ENCODE peak calls at places on chromosomes 5 and 9, in seven cellular contexts. One of them, this sample, is unnamed.

GRCh38 chr9:70607926-70608325 is 193.5 kb upstream of the KLF9 start:
- DNase-seq in HT-29: peak
- DNase-seq in SW 1271: no peak
- DNase-seq in amniotic stem cell: no peak
- DNase-seq in memory B cell: peak
- DNase-seq in AG09309: no peak
- DNase-seq in GM13976: no peak
- DNase-seq in this sample: no peak

GRCh38 chr5:77947051-77947428 is 170.9 kb upstream of the TBCA start:
- DNase-seq in SW 1271: no peak
- DNase-seq in HT-29: no peak
- DNase-seq in amniotic stem cell: no peak
- DNase-seq in memory B cell: no peak
- DNase-seq in AG09309: no peak
- DNase-seq in GM13976: no peak
- DNase-seq in this sample: no peak

GRCh38 chr9:134544388-134545212 is 97.0 kb upstream of the COL5A1 start:
- DNase-seq in memory B cell: no peak
- DNase-seq in HT-29: no peak
- DNase-seq in amniotic stem cell: peak
- DNase-seq in GM13976: no peak
- DNase-seq in AG09309: no peak
- DNase-seq in SW 1271: no peak
- DNase-seq in this sample: no peak

GRCh38 chr9:124268248-124268647 is 10.5 kb downstream of the NEK6 start:
- DNase-seq in SW 1271: no peak
- DNase-seq in memory B cell: no peak
- DNase-seq in GM13976: no peak
- DNase-seq in HT-29: no peak
- DNase-seq in amniotic stem cell: no peak
- DNase-seq in AG09309: no peak
- DNase-seq in this sample: no peak

GRCh38 chr5:168813179-168813968 is 234.2 kb upstream of the PANK3 start:
- DNase-seq in memory B cell: no peak
- DNase-seq in SW 1271: no peak
- DNase-seq in amniotic stem cell: no peak
- DNase-seq in GM13976: no peak
- DNase-seq in AG09309: no peak
- DNase-seq in HT-29: no peak
- DNase-seq in this sample: no peak

GRCh38 chr5:9265391-9266287 is 280.2 kb downstream of the SEMA5A start:
- DNase-seq in GM13976: no peak
- DNase-seq in AG09309: peak
- DNase-seq in amniotic stem cell: peak
- DNase-seq in memory B cell: no peak
- DNase-seq in HT-29: no peak
- DNase-seq in SW 1271: no peak
- DNase-seq in this sample: no peak

GRCh38 chr9:108783318-108784127 is 72.3 kb downstream of the ACTL7B start:
- DNase-seq in amniotic stem cell: no peak
- DNase-seq in AG09309: no peak
- DNase-seq in memory B cell: no peak
- DNase-seq in SW 1271: no peak
- DNase-seq in HT-29: peak
- DNase-seq in GM13976: no peak
- DNase-seq in this sample: no peak

GRCh38 chr5:173767580-173768266 is 120.4 kb upstream of the CPEB4 start:
- DNase-seq in SW 1271: no peak
- DNase-seq in AG09309: no peak
- DNase-seq in memory B cell: no peak
- DNase-seq in HT-29: no peak
- DNase-seq in GM13976: no peak
- DNase-seq in amniotic stem cell: no peak
- DNase-seq in this sample: peak

GRCh38 chr9:21110708-21111576 is 30.7 kb downstream of the IFNW1 start:
- DNase-seq in amniotic stem cell: peak
- DNase-seq in GM13976: peak
- DNase-seq in SW 1271: peak
- DNase-seq in AG09309: peak
- DNase-seq in HT-29: peak
- DNase-seq in memory B cell: peak
- DNase-seq in this sample: no peak

GRCh38 chr5:67790390-67790789 is 425.2 kb upstream of the PIK3R1 start:
- DNase-seq in memory B cell: no peak
- DNase-seq in HT-29: no peak
- DNase-seq in AG09309: no peak
- DNase-seq in GM13976: no peak
- DNase-seq in SW 1271: no peak
- DNase-seq in amniotic stem cell: no peak
- DNase-seq in this sample: no peak

GRCh38 chr5:134143964-134144941 is 29.8 kb downstream of the TCF7 start:
- DNase-seq in AG09309: no peak
- DNase-seq in memory B cell: no peak
- DNase-seq in SW 1271: no peak
- DNase-seq in HT-29: no peak
- DNase-seq in amniotic stem cell: no peak
- DNase-seq in GM13976: no peak
- DNase-seq in this sample: no peak

This sample was measured in C1 segment of cervical spinal cord.